ENCODE peak calls at places on chromosomes 13 and 19, in five cellular contexts. Z, X, J, E and S are unnamed samples.

GRCh38 chr13:83955011-83955410 is 72.7 kb upstream of the SLITRK1 start:
- DNase-seq in X (no peak), Z (no peak), J (no peak), E (no peak), S (no peak)

GRCh38 chr19:55830656-55831055 is 1.1 kb downstream of the NLRP11 start:
- DNase-seq in J (peak; percentile 41), X (no peak), E (no peak), Z (no peak), S (no peak)

GRCh38 chr19:54124393-54124792 is 8.8 kb downstream of the PRPF31 start:
- DNase-seq in E (no peak), X (no peak), J (no peak), Z (no peak), S (no peak)

GRCh38 chr13:51292000-51292550 is 47.4 kb upstream of the SERPINE3 start:
- DNase-seq in E (no peak), Z (no peak), J (no peak), X (no peak), S (no peak)

GRCh38 chr19:45767410-45767880 is 1.6 kb downstream of the SIX5 start:
- DNase-seq in X (peak; percentile 78), J (no peak), E (no peak), Z (no peak), S (peak; percentile 87)

GRCh38 chr19:47381653-47382279 is 32.7 kb downstream of the DHX34 start:
- DNase-seq in E (no peak), Z (no peak), J (no peak), X (no peak), S (no peak)

GRCh38 chr19:55088543-55089265 is 13.0 kb downstream of the EPS8L1 start:
- DNase-seq in J (no peak), E (peak; percentile 92), X (peak; percentile 88), Z (peak; percentile 99), S (peak; percentile 69)

GRCh38 chr13:51495300-51495699 is 42.5 kb upstream of the INTS6 start:
- DNase-seq in X (no peak), J (no peak), E (no peak), Z (no peak), S (no peak)

GRCh38 chr19:50750010-50750409 is 20.3 kb upstream of the GPR32 start:
- DNase-seq in J (no peak), X (no peak), E (no peak), Z (no peak), S (no peak)

GRCh38 chr13:113969973-113970611 is 3.8 kb downstream of the C13orf46 start:
- DNase-seq in Z (no peak), X (no peak), E (no peak), J (no peak), S (peak; percentile 86)

GRCh38 chr19:16571689-16572331 is 405 bp downstream of the SLC35E1 start:
- DNase-seq in X (no peak), Z (peak; percentile 58), E (no peak), J (no peak), S (peak; percentile 24)

GRCh38 chr13:31322025-31322424 is 122.2 kb downstream of the B3GLCT start:
- DNase-seq in E (no peak), J (no peak), Z (no peak), X (no peak), S (peak; percentile 43)

GRCh38 chr13:31595568-31595967 is 143.8 kb upstream of the RXFP2 start:
- DNase-seq in X (no peak), Z (no peak), J (no peak), E (no peak), S (no peak)

GRCh38 chr19:48213959-48214358 is 41.8 kb downstream of the CARD8 start:
- DNase-seq in E (no peak), J (no peak), Z (no peak), X (no peak), S (no peak)

GRCh38 chr19:42487025-42487797 is 41.1 kb downstream of the CEACAM1 start:
- DNase-seq in X (no peak), J (no peak), E (no peak), Z (no peak), S (no peak)

GRCh38 chr13:33616130-33616529 is 201.8 kb upstream of the RFC3 start:
- DNase-seq in X (no peak), J (no peak), Z (no peak), E (no peak), S (no peak)

GRCh38 chr13:51844862-51845573 is at the start of gene TMEM272:
- DNase-seq in J (peak; percentile 23), E (peak; percentile 87), X (peak; percentile 85), Z (peak; percentile 94), S (peak; percentile 52)

GRCh38 chr13:91142572-91142971 is 204.9 kb upstream of the MIR17HG start:
- DNase-seq in X (no peak), J (no peak), E (no peak), Z (no peak), S (no peak)

GRCh38 chr13:33213797-33214196 is 71.8 kb downstream of the STARD13 start:
- DNase-seq in Z (no peak), J (no peak), X (no peak), E (no peak), S (no peak)

GRCh38 chr13:28622286-28622685 is 36.6 kb upstream of the POMP start:
- DNase-seq in Z (no peak), E (no peak), X (no peak), J (no peak), S (no peak)

GRCh38 chr13:99657848-99658265 is 156.6 kb downstream of the TM9SF2 start:
- DNase-seq in J (no peak), Z (peak; percentile 74), E (peak; percentile 28), X (no peak), S (no peak)

GRCh38 chr19:55693336-55693974 is 18.4 kb downstream of the EPN1 start:
- DNase-seq in Z (no peak), X (no peak), E (no peak), J (no peak), S (no peak)

GRCh38 chr13:62613819-62614218 is 1198.2 kb upstream of the PCDH20 start:
- DNase-seq in J (no peak), X (no peak), E (no peak), Z (no peak), S (no peak)

GRCh38 chr13:63696055-63696454 is 2280.4 kb upstream of the PCDH20 start:
- DNase-seq in Z (no peak), E (no peak), X (no peak), J (no peak), S (no peak)

GRCh38 chr13:28754698-28755545 is 36.2 kb upstream of the SLC46A3 start:
- DNase-seq in X (peak; percentile 28), E (peak; percentile 38), J (peak; percentile 19), Z (peak; percentile 57), S (peak; percentile 64)

GRCh38 chr13:108915095-108915633 is 285.8 kb downstream of the MYO16 start:
- DNase-seq in J (no peak), Z (no peak), X (peak; percentile 8), E (peak; percentile 41), S (no peak)

GRCh38 chr19:48698046-48698445 is 2.3 kb downstream of the FUT2 start:
- DNase-seq in X (peak; percentile 66), J (no peak), E (no peak), Z (no peak), S (no peak)

GRCh38 chr13:48094404-48094780 is 512 bp downstream of the MED4 start:
- DNase-seq in X (peak; percentile 21), J (no peak), E (no peak), Z (no peak), S (no peak)

GRCh38 chr19:14366529-14366928 is 14.7 kb upstream of the ADGRE5 start:
- DNase-seq in Z (peak; percentile 93), E (peak; percentile 51), J (peak; percentile 92), X (peak; percentile 84), S (peak; percentile 96)

GRCh38 chr13:21637296-21637695 is 33.3 kb upstream of the MICU2 start:
- DNase-seq in J (peak; percentile 94), X (peak; percentile 62), E (no peak), Z (no peak), S (no peak)

GRCh38 chr19:6100284-6100915 is 9.9 kb downstream of the RFX2 start:
- DNase-seq in E (no peak), X (peak; percentile 53), Z (no peak), J (no peak), S (no peak)
- TF ChIP-seq JUND in E (no peak), X (no peak), Z (no peak), J (no peak), S (no peak)

GRCh38 chr13:65535360-65535759 is 1694.8 kb downstream of the PCDH9 start:
- DNase-seq in Z (no peak), J (no peak), E (no peak), X (no peak), S (no peak)

DNA sequence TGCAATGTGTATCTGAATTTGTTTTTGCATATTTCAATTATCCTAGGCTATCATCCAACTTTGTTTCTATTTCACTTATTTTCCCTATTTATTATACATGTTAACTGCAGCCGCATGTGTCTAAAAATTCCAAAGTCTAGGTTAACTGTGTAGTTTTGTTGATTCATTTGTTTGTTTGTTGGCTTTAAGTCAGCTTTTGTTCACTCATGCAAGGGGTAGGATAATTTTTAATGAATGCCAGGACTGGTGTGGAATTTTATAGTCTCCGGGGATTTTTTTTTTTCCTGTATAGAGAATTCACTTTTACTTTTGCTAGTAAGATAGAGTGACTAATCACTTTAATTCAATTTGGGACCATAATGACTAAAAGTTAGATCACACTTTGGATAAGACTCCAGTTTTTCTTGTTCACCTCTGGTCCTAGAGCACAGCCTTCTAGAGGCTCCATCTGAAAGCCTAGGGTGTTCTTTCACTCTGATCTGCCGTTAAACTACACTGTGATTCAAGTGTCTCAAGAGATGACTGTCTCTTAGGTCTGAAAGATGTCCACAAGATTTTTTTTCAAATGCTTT is 1690.0 kb downstream of the PCDH9 start:
- DNase-seq in X (no peak), J (no peak), E (no peak), Z (no peak), S (no peak)
- TF ChIP-seq JUND in X (no peak), J (no peak), E (no peak), Z (no peak), S (no peak)

GRCh38 chr19:2567996-2568395 is 92.1 kb downstream of the GADD45B start:
- DNase-seq in E (no peak), X (no peak), J (no peak), Z (no peak), S (no peak)

GRCh38 chr19:2574478-2574931 is 98.6 kb downstream of the GADD45B start:
- DNase-seq in J (no peak), X (no peak), E (no peak), Z (no peak), S (no peak)

GRCh38 chr19:2567580-2567979 is 91.7 kb downstream of the GADD45B start:
- DNase-seq in J (no peak), X (no peak), E (no peak), Z (no peak), S (no peak)

GRCh38 chr19:2573916-2574315 is 98.0 kb downstream of the GADD45B start:
- DNase-seq in J (no peak), Z (no peak), X (peak; percentile 2), E (no peak), S (no peak)

GRCh38 chr19:2569596-2570465 is 93.9 kb downstream of the GADD45B start:
- DNase-seq in J (no peak), E (no peak), Z (no peak), X (peak; percentile 1), S (no peak)
- TF ChIP-seq JUND in J (no peak), E (no peak), Z (no peak), X (no peak), S (no peak)

GRCh38 chr13:49806126-49806536 is 13.6 kb upstream of the KPNA3 start:
- DNase-seq in X (no peak), J (no peak), Z (no peak), E (no peak), S (no peak)
- TF ChIP-seq JUND in X (no peak), J (no peak), Z (no peak), E (no peak), S (no peak)